ENCODE peak calls at places on chromosomes 16 and 17, in five cellular contexts. I is left ventricle myocardium superior, S is lung, B is EH, C is anterior cingulate cortex. R is an unnamed sample.

GRCh38 chr17:56009795-56010715 is 143.2 kb upstream of the ANKFN1 start:
- DNase-seq in B (peak), S (no peak), C (no peak), I (no peak), R (no peak)

GRCh38 chr16:54171855-54172537 is 114.6 kb downstream of the IRX3 start:
- DNase-seq in S (no peak), C (no peak), B (peak), I (no peak), R (peak)

GRCh38 chr16:53429221-53429943 is 4.9 kb upstream of the RBL2 start:
- DNase-seq in C (no peak), S (no peak), B (peak), I (no peak), R (peak)

GRCh38 chr17:47285003-47285402 is 31.4 kb downstream of the ITGB3 start:
- DNase-seq in S (no peak), C (no peak), B (no peak), I (no peak), R (no peak)

GRCh38 chr17:18970582-18971480 is 18.9 kb downstream of the SLC5A10 start:
- DNase-seq in I (no peak), B (no peak), C (no peak), S (no peak), R (no peak)

GRCh38 chr17:53894591-53894990 is 71.9 kb downstream of the KIF2B start:
- DNase-seq in C (no peak), B (no peak), I (no peak), S (no peak), R (no peak)

GRCh38 chr17:65243838-65244237 is 106.7 kb downstream of the RGS9 start:
- DNase-seq in I (no peak), C (peak), B (peak), S (peak), R (peak)

GRCh38 chr17:72717676-72718075 is 374.8 kb downstream of the SLC39A11 start:
- DNase-seq in I (no peak), S (no peak), B (no peak), C (no peak), R (no peak)

GRCh38 chr16:56673916-56674315 is 4.3 kb downstream of the MT1H start:
- DNase-seq in B (peak), C (no peak), S (no peak), I (peak), R (no peak)

GRCh38 chr17:33039874-33040273 is 48.2 kb downstream of the SPACA3 start:
- DNase-seq in B (peak), I (no peak), C (no peak), S (no peak), R (peak)

GRCh38 chr16:56912746-56913703 is 18.9 kb upstream of the HERPUD1 start:
- DNase-seq in I (no peak), C (no peak), S (no peak), B (peak), R (peak)

GRCh38 chr16:67284699-67285646 is 5.6 kb downstream of the PLEKHG4 start:
- DNase-seq in I (peak), B (peak), S (peak), C (no peak), R (no peak)

R was measured in AG10803.